ENCODE peak calls at places on chromosomes 13 and 19, in seven cellular contexts. One of them, this sample, is unnamed.

GRCh38 chr19:7792286-7792685 is 29.2 kb downstream of the CLEC4M start:
- DNase-seq in A549: no peak
- DNase-seq in IMR-90: peak
- DNase-seq in breast epithelium: no peak
- DNase-seq in ovary: no peak
- DNase-seq in NB4: no peak
- DNase-seq in H54: no peak
- DNase-seq in this sample: no peak

GRCh38 chr13:30870049-30870884 is 35.8 kb upstream of the MEDAG start:
- DNase-seq in NB4: peak
- DNase-seq in H54: no peak
- DNase-seq in ovary: peak
- DNase-seq in A549: peak
- DNase-seq in IMR-90: peak
- DNase-seq in breast epithelium: no peak
- DNase-seq in this sample: peak

GRCh38 chr19:41095703-41096102 is 7.5 kb downstream of the CYP2A13 start:
- DNase-seq in ovary: no peak
- DNase-seq in IMR-90: no peak
- DNase-seq in A549: no peak
- DNase-seq in breast epithelium: no peak
- DNase-seq in H54: no peak
- DNase-seq in NB4: no peak
- DNase-seq in this sample: no peak

GRCh38 chr13:43720780-43721397 is 65.9 kb downstream of the ENOX1 start:
- DNase-seq in ovary: no peak
- DNase-seq in breast epithelium: no peak
- DNase-seq in NB4: no peak
- DNase-seq in H54: no peak
- DNase-seq in IMR-90: peak
- DNase-seq in A549: peak
- DNase-seq in this sample: no peak

GRCh38 chr19:35044317-35045117 is 3.0 kb downstream of the HPN start:
- DNase-seq in breast epithelium: no peak
- DNase-seq in A549: peak
- DNase-seq in H54: peak
- DNase-seq in IMR-90: peak
- DNase-seq in NB4: peak
- DNase-seq in ovary: peak
- DNase-seq in this sample: peak

GRCh38 chr19:10478903-10479384 is 24.2 kb downstream of the KEAP1 start:
- DNase-seq in H54: peak
- DNase-seq in NB4: peak
- DNase-seq in A549: peak
- DNase-seq in ovary: peak
- DNase-seq in breast epithelium: peak
- DNase-seq in IMR-90: peak
- DNase-seq in this sample: peak

GRCh38 chr19:7652061-7652641 is 15.2 kb downstream of the STXBP2 start:
- DNase-seq in NB4: peak
- DNase-seq in breast epithelium: peak
- DNase-seq in ovary: peak
- DNase-seq in H54: peak
- DNase-seq in IMR-90: peak
- DNase-seq in A549: peak
- DNase-seq in this sample: peak

GRCh38 chr19:494171-495046 is 1.9 kb upstream of the MADCAM1 start:
- DNase-seq in IMR-90: no peak
- DNase-seq in A549: no peak
- DNase-seq in ovary: no peak
- DNase-seq in H54: no peak
- DNase-seq in NB4: no peak
- DNase-seq in breast epithelium: no peak
- DNase-seq in this sample: no peak

GRCh38 chr13:106521101-106521799 is 14.2 kb downstream of the EFNB2 start:
- DNase-seq in H54: no peak
- DNase-seq in NB4: no peak
- DNase-seq in breast epithelium: no peak
- DNase-seq in A549: no peak
- DNase-seq in ovary: no peak
- DNase-seq in IMR-90: no peak
- DNase-seq in this sample: no peak

GRCh38 chr13:45258339-45258685 is 57.5 kb upstream of the KCTD4 start:
- DNase-seq in H54: no peak
- DNase-seq in IMR-90: no peak
- DNase-seq in NB4: no peak
- DNase-seq in A549: no peak
- DNase-seq in breast epithelium: no peak
- DNase-seq in ovary: no peak
- DNase-seq in this sample: no peak

GRCh38 chr13:35961002-35961401 is 170.2 kb downstream of the DCLK1 start:
- DNase-seq in A549: no peak
- DNase-seq in IMR-90: no peak
- DNase-seq in NB4: no peak
- DNase-seq in breast epithelium: no peak
- DNase-seq in H54: no peak
- DNase-seq in ovary: no peak
- DNase-seq in this sample: no peak

GRCh38 chr19:48752511-48753365 is at the start of gene FUT1:
- DNase-seq in H54: peak
- DNase-seq in breast epithelium: peak
- DNase-seq in IMR-90: no peak
- DNase-seq in ovary: no peak
- DNase-seq in A549: no peak
- DNase-seq in NB4: peak
- DNase-seq in this sample: no peak

GRCh38 chr13:73598021-73598712 is 536.0 kb downstream of the KLF12 start:
- DNase-seq in ovary: no peak
- DNase-seq in breast epithelium: no peak
- DNase-seq in IMR-90: peak
- DNase-seq in A549: peak
- DNase-seq in H54: no peak
- DNase-seq in NB4: no peak
- DNase-seq in this sample: no peak

GRCh38 chr13:38093425-38093824 is 223.9 kb upstream of the TRPC4 start:
- DNase-seq in IMR-90: no peak
- DNase-seq in ovary: no peak
- DNase-seq in NB4: no peak
- DNase-seq in breast epithelium: no peak
- DNase-seq in H54: no peak
- DNase-seq in A549: no peak
- DNase-seq in this sample: no peak

GRCh38 chr13:43331676-43332075 is 308.3 kb downstream of the DNAJC15 start:
- DNase-seq in H54: no peak
- DNase-seq in ovary: no peak
- DNase-seq in breast epithelium: no peak
- DNase-seq in NB4: no peak
- DNase-seq in A549: no peak
- DNase-seq in IMR-90: peak
- DNase-seq in this sample: no peak

GRCh38 chr19:460877-461609 is at the start of gene SHC2:
- DNase-seq in NB4: no peak
- DNase-seq in IMR-90: no peak
- DNase-seq in H54: no peak
- DNase-seq in breast epithelium: no peak
- DNase-seq in A549: no peak
- DNase-seq in ovary: peak
- DNase-seq in this sample: no peak

GRCh38 chr19:55611983-55612645 is 6.7 kb downstream of the ZNF865 start:
- DNase-seq in H54: no peak
- DNase-seq in A549: no peak
- DNase-seq in breast epithelium: no peak
- DNase-seq in ovary: no peak
- DNase-seq in NB4: no peak
- DNase-seq in IMR-90: no peak
- DNase-seq in this sample: no peak

DNA sequence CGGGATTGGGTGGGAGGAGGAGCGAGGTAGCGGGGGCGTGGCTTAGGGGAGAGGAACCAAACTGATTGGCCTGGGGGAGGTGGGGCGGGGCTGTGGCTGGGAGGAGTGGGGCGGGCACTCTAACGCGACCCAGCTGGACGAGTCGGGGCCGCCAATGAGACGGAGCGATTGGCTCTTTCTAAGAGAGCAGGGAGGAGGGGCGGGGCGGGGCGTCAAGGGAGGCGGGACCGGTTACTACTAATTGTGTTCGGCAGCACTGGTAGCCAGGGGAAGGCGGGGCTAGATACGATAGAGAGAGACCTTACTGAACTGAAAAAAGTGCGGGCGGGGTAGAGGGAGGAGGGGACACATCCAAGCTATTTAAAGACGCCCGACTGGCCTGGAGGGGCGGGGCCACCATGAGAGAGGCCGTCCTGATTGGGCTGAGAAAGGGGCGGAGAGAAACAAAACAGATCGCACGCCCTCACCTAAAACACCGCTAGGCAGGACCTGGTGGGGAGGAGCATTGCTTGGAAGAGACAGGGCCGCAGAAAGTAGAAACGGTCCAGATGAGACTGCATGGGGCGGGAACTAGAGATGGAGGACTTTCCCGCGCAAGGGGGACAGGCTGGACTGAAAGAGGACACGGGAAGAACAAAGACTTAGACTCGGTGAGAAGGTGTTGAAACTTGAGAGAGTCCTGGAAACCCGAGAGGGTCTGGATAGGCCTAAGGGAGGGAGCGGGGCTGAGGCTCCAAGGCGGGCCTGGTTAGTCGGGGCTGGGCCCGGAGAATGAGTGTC is at the start of gene KCNC3:
- DNase-seq in H54: peak
- DNase-seq in NB4: peak
- DNase-seq in breast epithelium: peak
- DNase-seq in ovary: peak
- DNase-seq in IMR-90: peak
- DNase-seq in A549: peak
- DNase-seq in this sample: peak
- TF ChIP-seq POLR2A in H54: no peak
- TF ChIP-seq POLR2A in NB4: no peak
- TF ChIP-seq POLR2A in breast epithelium: no peak
- TF ChIP-seq POLR2A in ovary: no peak
- TF ChIP-seq POLR2A in IMR-90: no peak
- TF ChIP-seq POLR2A in A549: no peak
- TF ChIP-seq POLR2A in this sample: no peak

GRCh38 chr19:14571695-14572490 is at the start of gene NDUFB7:
- DNase-seq in ovary: peak
- DNase-seq in breast epithelium: peak
- DNase-seq in A549: peak
- DNase-seq in NB4: peak
- DNase-seq in IMR-90: peak
- DNase-seq in H54: peak
- DNase-seq in this sample: peak
- TF ChIP-seq POLR2A in ovary: no peak
- TF ChIP-seq POLR2A in breast epithelium: no peak
- TF ChIP-seq POLR2A in A549: peak
- TF ChIP-seq POLR2A in NB4: peak
- TF ChIP-seq POLR2A in IMR-90: peak
- TF ChIP-seq POLR2A in H54: peak
- TF ChIP-seq POLR2A in this sample: no peak

DNA sequence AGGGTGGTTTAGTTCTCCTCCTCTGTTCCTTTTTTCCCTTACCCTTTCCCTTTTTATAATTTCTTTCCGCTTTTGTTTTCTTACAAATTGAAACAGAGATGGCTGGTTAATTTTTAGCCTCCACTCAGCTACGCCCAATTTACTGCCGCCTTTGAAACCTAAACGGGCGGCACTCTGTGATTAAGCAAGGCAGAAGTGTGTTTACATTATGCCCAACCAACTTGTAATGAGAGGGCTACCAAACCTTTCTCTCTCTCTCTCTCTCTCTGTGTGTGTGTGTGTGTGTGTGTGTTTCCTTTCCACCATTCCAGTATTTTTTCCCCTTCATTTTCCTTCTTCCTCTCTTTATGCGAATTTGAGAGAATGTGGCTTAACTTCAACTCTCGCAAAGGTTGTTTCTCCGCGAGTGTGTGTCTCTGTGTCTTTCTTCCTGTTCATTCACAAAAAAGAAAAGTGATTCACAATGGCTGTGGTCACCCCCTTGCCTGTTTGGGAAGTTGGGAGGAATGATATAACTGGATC is 31.3 kb downstream of the NFIX start:
- DNase-seq in NB4: no peak
- DNase-seq in IMR-90: peak
- DNase-seq in H54: no peak
- DNase-seq in breast epithelium: no peak
- DNase-seq in A549: peak
- DNase-seq in ovary: no peak
- DNase-seq in this sample: no peak
- TF ChIP-seq POLR2A in NB4: no peak
- TF ChIP-seq POLR2A in IMR-90: no peak
- TF ChIP-seq POLR2A in H54: no peak
- TF ChIP-seq POLR2A in breast epithelium: no peak
- TF ChIP-seq POLR2A in A549: no peak
- TF ChIP-seq POLR2A in ovary: no peak
- TF ChIP-seq POLR2A in this sample: no peak

DNA sequence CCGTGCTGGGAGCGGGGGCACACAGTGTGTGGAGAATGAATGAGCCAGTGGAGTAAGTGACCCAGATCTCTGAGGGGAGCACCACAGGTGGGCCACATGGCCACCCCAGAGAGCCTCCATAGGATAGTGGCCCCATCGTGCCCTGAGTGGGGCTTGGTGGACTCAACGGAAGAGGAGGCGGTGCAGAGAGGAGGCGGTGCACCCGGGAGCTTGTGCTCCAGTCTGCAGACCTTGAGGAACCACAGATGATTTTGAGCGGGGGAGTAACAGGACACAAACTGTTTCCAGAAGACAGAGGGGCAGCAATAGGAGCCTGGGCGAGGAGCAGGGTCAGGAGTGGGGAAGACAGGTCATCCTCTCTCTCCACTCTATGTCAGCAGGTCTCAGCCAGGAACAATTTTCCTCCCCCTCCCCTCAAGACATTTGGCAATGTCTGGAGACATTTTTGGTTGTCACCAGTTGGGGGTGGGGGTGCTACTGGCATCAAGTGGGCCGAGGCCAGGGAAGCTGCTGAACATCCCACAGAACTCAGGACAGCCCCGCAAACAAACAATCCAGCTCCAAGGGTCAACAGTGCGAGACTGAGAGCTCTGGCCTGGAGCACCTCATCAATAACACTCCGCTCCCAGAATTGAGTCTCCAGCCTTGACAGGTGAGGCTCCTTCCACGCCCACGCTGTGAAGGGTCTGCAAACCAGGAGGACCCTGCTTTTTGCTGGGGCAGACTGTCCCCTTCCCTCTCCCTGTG is 182.2 kb downstream of the USP12 start:
- DNase-seq in A549: no peak
- DNase-seq in breast epithelium: no peak
- DNase-seq in NB4: peak
- DNase-seq in H54: no peak
- DNase-seq in IMR-90: no peak
- DNase-seq in ovary: no peak
- DNase-seq in this sample: no peak
- TF ChIP-seq POLR2A in A549: no peak
- TF ChIP-seq POLR2A in breast epithelium: no peak
- TF ChIP-seq POLR2A in NB4: no peak
- TF ChIP-seq POLR2A in H54: no peak
- TF ChIP-seq POLR2A in IMR-90: no peak
- TF ChIP-seq POLR2A in ovary: no peak
- TF ChIP-seq POLR2A in this sample: no peak

GRCh38 chr19:42498387-42498786 is 29.9 kb downstream of the CEACAM1 start:
- DNase-seq in A549: no peak
- DNase-seq in ovary: no peak
- DNase-seq in breast epithelium: no peak
- DNase-seq in IMR-90: no peak
- DNase-seq in NB4: no peak
- DNase-seq in H54: no peak
- DNase-seq in this sample: no peak
- TF ChIP-seq POLR2A in A549: no peak
- TF ChIP-seq POLR2A in ovary: no peak
- TF ChIP-seq POLR2A in breast epithelium: no peak
- TF ChIP-seq POLR2A in IMR-90: no peak
- TF ChIP-seq POLR2A in NB4: no peak
- TF ChIP-seq POLR2A in H54: no peak
- TF ChIP-seq POLR2A in this sample: no peak

This sample was measured in tibial nerve.